ENCODE peak calls at places on chromosomes 6 and 20, in six cellular contexts. G, P, N, O, C and B are unnamed samples.

GRCh38 chr6:160088774-160089533 is 32.7 kb upstream of the SLC22A1 start:
- DNase-seq in G (no peak), P (no peak), N (no peak), O (no peak), C (no peak), B (no peak)

GRCh38 chr6:107786709-107787588 is 37.2 kb downstream of the SCML4 start:
- DNase-seq in G (no peak), P (peak; percentile 20), N (no peak), O (no peak), C (peak; percentile 17), B (no peak)

GRCh38 chr20:58003525-58003924 is 224.9 kb downstream of the ANKRD60 start:
- DNase-seq in G (no peak), P (no peak), N (no peak), O (peak; percentile 51), C (no peak), B (no peak)

GRCh38 chr20:56273491-56273890 is 25.0 kb downstream of the MC3R start:
- DNase-seq in G (no peak), P (no peak), N (no peak), O (no peak), C (no peak), B (no peak)

GRCh38 chr6:150987371-150987828 is 121.9 kb downstream of the MTHFD1L start:
- DNase-seq in G (no peak), P (peak; percentile 29), N (no peak), O (no peak), C (no peak), B (no peak)

GRCh38 chr6:66735106-66735890 is 1028.3 kb upstream of the EYS start:
- DNase-seq in G (no peak), P (no peak), N (no peak), O (no peak), C (no peak), B (no peak)

GRCh38 chr6:75145211-75145610 is 60.6 kb downstream of the COL12A1 start:
- DNase-seq in G (no peak), P (no peak), N (no peak), O (no peak), C (no peak), B (no peak)

GRCh38 chr6:105786449-105786848 is 299.7 kb upstream of the PRDM1 start:
- DNase-seq in G (no peak), P (no peak), N (no peak), O (no peak), C (no peak), B (no peak)

GRCh38 chr6:34324738-34325444 is 67.6 kb downstream of the NUDT3 start:
- DNase-seq in G (no peak), P (no peak), N (peak; percentile 58), O (no peak), C (no peak), B (no peak)

GRCh38 chr6:3162565-3163247 is 5.4 kb upstream of the TUBB2A start:
- DNase-seq in G (no peak), P (peak; percentile 83), N (peak; percentile 69), O (peak; percentile 55), C (peak; percentile 82), B (peak; percentile 68)
- TF ChIP-seq CTCF in G (no peak), P (peak; percentile 23), N (no peak), O (no peak), C (no peak), B (no peak)

DNA sequence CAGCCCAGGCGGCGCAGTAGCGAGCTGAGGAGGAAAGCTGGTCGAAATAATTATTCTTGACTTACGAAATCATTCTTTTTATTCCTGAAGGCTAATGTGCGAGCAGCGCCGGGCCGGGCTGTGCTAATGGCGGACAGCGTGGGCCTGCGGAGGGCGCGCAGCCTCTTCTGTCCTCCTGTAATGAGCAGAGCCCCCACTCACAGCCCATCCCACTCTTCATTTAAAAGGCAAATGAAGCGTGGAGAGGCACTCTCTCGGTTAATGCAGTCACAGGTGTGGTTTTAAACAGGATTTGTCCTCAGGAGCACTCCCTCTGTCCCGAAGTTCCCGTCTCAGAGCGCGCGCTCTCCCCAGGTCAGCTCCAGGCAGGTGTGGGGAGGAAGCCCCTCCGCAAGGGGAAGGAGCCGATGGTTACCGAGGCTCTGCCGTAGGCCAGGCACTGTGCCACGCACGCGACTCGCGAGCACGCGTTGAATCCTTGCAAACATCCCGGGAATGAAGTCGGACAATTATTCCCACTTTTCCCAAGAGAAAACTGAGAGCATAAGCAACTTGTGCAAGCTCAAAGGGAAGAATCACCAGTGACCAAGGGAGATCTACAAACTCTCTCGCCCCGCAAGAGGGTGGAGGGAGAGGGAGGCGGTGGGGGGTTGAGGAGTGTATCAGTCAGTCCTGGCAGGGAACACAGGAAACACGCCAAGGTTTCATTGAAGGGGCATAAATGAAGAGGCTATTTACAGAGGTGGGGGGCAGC is 35.5 kb upstream of the ZFAND3 start:
- DNase-seq in G (peak; percentile 32), P (peak; percentile 47), N (no peak), O (no peak), C (no peak), B (no peak)
- TF ChIP-seq CTCF in G (no peak), P (no peak), N (no peak), O (no peak), C (no peak), B (no peak)

GRCh38 chr6:35391240-35391968 is 49.0 kb downstream of the PPARD start:
- DNase-seq in G (no peak), P (no peak), N (no peak), O (no peak), C (no peak), B (peak; percentile 71)
- TF ChIP-seq CTCF in G (no peak), P (no peak), N (no peak), O (no peak), C (no peak), B (no peak)

DNA sequence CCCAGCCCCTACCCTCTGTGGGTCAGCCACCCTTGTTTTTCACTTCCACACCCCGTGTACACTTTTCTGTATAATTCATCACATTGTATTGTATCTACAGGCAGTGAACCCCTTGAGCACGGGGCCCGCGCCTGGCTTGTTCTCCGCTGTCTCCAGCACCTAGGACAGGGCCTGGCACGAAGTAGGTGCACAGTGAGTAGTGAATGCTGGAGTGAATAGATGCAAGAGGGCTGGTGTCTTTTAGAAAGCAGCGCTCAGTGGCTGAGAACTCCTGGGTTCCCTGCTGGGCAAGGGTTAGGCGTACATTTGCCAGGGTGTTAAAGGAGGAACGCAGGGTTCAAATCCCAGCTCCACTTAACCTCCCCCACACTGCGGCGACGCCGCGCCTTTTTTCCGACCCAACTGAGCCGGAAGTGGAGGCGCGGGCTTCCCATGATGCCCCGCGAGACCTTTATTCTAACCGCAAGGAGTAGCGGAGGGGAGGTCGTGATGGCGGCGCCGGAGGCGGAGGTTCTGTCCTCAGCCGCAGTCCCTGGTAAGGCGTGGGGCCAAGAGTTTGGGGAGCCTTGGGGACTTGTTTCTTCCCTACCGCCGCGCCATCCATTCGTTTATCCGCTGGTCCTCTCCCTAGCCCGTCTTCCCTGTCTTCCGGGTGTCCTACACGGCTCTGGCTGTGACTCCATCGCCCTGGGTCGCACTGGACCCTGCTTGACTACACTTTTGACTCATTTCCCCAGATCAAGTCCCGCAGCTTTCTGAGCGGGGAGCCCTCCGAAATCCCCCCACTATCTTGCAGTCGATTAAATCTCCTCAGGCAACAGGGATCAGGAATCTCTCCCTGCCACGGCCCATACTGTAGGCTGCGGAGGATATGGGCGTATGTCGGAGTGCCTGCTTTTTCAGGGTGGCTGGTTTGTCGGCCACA is at the start of gene MAD2L1BP:
- DNase-seq in G (peak; percentile 70), P (peak; percentile 86), N (peak; percentile 78), O (peak; percentile 74), C (peak; percentile 91), B (peak; percentile 90)
- TF ChIP-seq CTCF in G (no peak), P (no peak), N (no peak), O (no peak), C (no peak), B (no peak)

GRCh38 chr6:161417712-161418457 is 144.0 kb upstream of the AGPAT4 start:
- DNase-seq in G (no peak), P (no peak), N (no peak), O (no peak), C (no peak), B (no peak)
- TF ChIP-seq CTCF in G (no peak), P (no peak), N (no peak), O (no peak), C (no peak), B (peak; percentile 6)